ENCODE peak calls at places on chromosomes 2 and 18, in five cellular contexts. N, U, L, V and I are unnamed samples. For H3K9me3, the result is how much of the 10 kb centered on the place peaks cover.

GRCh38 chr2:114122861-114123391 is 233.0 kb downstream of the ACTR3 start:
- DNase-seq in V (no peak), N (no peak), U (no peak), L (no peak), I (no peak)

GRCh38 chr18:38422216-38422615 is 856.6 kb upstream of the CELF4 start:
- DNase-seq in L (no peak), U (no peak), V (no peak), N (no peak), I (no peak)

GRCh38 chr18:26482567-26482966 is 65.8 kb downstream of the KCTD1 start:
- DNase-seq in V (no peak), U (no peak), N (no peak), L (peak), I (no peak)

GRCh38 chr18:7305416-7305815 is 74.5 kb downstream of the LRRC30 start:
- DNase-seq in U (no peak), V (no peak), L (no peak), N (no peak), I (no peak)

GRCh38 chr2:188449570-188449969 is 157.9 kb downstream of the GULP1 start:
- DNase-seq in V (no peak), N (no peak), U (no peak), L (no peak), I (no peak)

GRCh38 chr2:106129150-106129549 is 65.0 kb downstream of the UXS1 start:
- DNase-seq in U (no peak), N (no peak), L (no peak), V (no peak), I (no peak)

GRCh38 chr2:64807417-64807816 is 153.7 kb upstream of the SERTAD2 start:
- DNase-seq in U (peak), V (no peak), N (no peak), L (peak), I (no peak)

GRCh38 chr2:40251146-40251545 is 200.7 kb downstream of the SLC8A1 start:
- DNase-seq in V (no peak), L (peak), N (no peak), U (no peak), I (no peak)

GRCh38 chr2:36485521-36485920 is 112.4 kb downstream of the FEZ2 start:
- DNase-seq in U (no peak), L (peak), V (peak), N (no peak), I (no peak)

GRCh38 chr2:208179028-208179609 is 10.7 kb downstream of the C2orf80 start:
- DNase-seq in N (no peak), U (peak), V (no peak), L (no peak), I (no peak)

GRCh38 chr2:28389399-28390240 is 3.0 kb upstream of the FOSL2 start:
- DNase-seq in L (no peak), V (no peak), U (no peak), N (no peak), I (no peak)

GRCh38 chr2:33317369-33318015 is 159.0 kb upstream of the RASGRP3 start:
- DNase-seq in L (no peak), V (no peak), N (no peak), U (no peak), I (no peak)

GRCh38 chr2:50491541-50492114 is 540.3 kb downstream of the NRXN1 start:
- DNase-seq in N (no peak), L (peak), U (no peak), V (no peak), I (no peak)

GRCh38 chr18:69787825-69788547 is 159.7 kb downstream of the CD226 start:
- DNase-seq in N (no peak), L (peak), U (peak), V (no peak), I (no peak)

GRCh38 chr2:8525582-8526402 is 156.1 kb upstream of the ID2 start:
- DNase-seq in U (peak), L (peak), V (peak), N (no peak), I (no peak)

GRCh38 chr2:202965810-202966454 is 48.7 kb upstream of the NBEAL1 start:
- DNase-seq in L (peak), V (peak), N (no peak), U (peak), I (no peak)

GRCh38 chr2:128298286-128298685 is 20.4 kb downstream of the HS6ST1 start:
- DNase-seq in N (no peak), U (no peak), L (no peak), V (no peak), I (no peak)
- H3K27ac ChIP-seq in N (no peak), U (no peak), L (no peak), V (no peak), I (no peak)

GRCh38 chr18:72273025-72273424 is 271.1 kb downstream of the CBLN2 start:
- DNase-seq in U (no peak), L (no peak), N (no peak), V (no peak), I (no peak)
- H3K9me3 ChIP-seq in U (under half), L (under half), N (under half), V (under half), I (under half)

DNA sequence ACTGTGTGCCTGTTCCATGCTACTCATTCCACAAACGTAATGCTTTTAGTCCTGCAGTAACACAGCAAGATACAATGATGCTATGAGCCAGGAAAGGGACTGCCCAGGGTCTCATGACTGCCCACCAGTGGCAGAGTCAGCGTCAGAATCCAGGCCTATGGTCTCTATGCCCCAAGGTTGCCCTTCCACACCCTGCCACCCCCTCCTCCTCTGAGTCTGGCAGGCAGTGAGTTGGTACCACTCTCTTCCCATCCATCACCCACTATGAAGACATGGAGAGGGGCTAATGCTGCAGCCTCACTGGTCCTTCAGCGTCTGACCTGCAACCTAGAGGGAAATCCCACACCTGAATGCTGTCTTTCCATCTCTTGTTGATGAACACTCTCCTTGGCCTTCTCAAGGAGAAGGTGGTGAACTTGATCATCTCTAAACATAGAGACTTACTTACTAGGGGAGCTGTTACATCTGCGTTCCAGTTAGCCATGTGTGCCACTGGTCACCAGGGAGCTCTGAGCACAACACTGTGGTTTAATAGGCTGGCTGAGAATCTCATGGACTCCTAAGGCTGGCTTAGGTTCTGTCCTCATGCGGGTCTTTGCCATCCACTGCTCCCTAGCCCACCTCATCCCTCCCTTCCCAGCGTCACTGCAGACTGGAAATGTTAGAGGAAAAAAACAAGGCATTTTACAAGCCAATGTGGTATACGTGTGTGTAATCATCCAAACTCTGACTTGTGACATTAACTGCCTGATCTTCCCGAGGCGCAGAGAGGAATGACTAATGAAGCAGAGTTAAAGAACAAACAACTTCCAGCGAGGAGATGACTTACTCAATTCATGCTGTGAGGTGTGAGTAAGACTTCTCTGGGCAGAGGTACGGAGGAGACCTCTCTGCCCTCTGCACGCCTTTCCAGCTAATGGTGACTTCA is 28.8 kb downstream of the STEAP3 start:
- DNase-seq in L (peak), U (no peak), V (no peak), N (no peak), I (no peak)
- H3K27ac ChIP-seq in L (peak), U (no peak), V (no peak), N (no peak), I (no peak)

DNA sequence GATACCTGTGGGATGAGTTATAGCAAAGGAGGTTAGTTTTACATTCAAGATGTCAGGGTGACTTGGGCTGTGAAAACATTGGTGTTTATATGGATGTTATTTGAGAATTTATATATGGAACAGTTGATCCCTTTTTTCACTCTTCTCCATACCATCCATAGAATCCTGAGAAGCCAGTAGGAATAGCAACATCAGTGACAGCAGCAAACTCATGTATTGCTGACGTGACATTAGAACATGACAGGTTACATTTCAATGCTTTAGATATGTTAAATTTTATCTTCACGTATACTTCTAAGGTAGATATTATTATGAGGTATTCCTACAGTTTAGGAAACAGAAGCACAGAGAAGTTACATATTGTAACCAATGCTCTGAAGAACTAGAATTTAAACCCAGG is 745.2 kb upstream of the GCFC2 start:
- DNase-seq in L (no peak), V (no peak), N (no peak), U (no peak), I (no peak)
- H3K9me3 ChIP-seq in L (under half), V (under half), N (under half), U (under half), I (under half)

DNA sequence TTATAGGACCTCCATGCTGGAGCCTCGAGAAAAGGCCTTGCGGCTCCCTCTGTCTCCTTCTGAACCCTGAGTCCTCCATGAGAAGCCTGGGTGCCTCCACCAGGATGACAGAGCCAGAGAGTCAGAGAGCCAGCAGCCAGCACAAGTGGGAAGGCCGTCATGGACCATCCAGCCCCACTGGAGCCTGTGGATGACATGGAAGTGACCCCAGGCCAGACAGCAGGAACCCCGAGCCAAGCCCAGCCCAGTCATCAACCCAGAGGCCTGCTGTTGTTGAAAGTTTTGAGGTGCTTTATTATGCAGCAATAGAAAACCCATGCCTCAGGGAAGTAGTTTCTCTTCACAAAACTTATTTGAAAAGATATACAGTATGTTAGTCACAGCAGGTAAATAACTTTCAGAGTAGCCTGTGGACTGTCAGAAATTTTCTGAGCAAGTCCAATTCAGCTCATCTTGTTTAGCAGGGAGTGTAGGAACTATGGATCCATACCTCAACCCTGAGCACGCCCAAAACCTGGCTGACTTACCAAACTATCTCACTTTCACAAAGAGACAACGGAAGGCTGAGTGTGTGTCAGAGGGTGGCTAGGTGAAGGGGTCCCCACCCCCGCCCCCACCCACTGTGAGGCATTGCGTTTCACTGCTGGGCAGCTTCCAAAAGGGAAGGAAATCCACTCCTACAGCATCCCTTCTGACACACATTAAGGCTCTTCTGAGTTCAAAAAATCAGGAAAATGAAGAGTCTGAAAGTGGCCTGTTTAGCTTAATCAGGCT is 79.9 kb upstream of the NDUFV2 start:
- DNase-seq in U (no peak), N (no peak), V (no peak), L (peak), I (no peak)
- H3K27ac ChIP-seq in U (no peak), N (no peak), V (peak), L (peak), I (no peak)

DNA sequence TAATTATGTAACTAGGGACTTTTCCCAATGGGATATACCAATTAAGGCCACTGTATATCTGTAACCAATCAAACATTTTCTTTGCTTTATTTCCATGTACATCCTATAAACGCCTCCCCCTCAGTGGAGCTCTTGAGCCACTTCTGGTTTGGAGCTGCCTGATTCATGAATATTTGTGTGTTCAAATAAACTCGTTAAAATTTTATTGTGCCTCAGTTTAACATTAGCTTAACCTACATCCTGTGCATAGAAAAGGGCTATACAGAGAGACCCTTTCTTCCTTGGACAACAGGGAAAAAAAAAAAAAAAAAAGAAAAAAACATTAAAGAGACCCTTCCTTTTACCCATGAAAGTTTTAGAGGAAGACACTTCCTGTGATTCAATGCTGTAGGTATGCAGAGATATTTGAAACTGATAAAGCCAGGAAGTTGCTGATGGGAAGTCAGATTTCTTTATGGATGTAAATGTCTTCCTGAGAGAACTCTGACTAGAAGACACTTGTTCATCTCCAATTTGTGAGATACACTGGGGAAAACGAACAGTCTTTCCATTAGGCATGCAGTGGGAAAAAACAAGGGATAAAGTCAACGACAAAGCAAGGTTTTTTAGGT is 614.6 kb upstream of the SOX11 start:
- DNase-seq in N (no peak), U (no peak), L (peak), V (no peak), I (no peak)
- H3K9me3 ChIP-seq in N (under half), U (under half), L (under half), V (under half), I (under half)

DNA sequence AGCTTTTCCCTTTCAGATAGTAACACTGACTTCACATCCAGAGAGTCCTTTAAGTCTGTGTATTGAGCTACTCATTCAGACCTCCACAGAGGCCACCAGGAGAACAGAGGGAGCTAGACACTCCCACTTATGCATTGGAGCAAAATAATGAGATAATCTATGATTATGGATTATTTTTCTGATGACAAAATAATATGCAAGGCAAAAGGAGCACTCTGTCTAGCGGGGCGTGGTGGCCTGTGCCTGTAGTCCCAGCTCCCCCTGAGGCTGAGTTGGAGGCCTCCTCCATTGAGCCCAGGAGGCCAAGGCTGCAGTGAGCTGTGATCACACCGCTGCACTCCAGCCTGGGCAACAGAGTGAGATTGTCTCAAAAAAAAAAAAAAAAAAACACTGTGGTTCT is 1.7 kb upstream of the ROCK2 start:
- DNase-seq in N (no peak), V (no peak), U (no peak), L (no peak), I (no peak)
- H3K27ac ChIP-seq in N (no peak), V (peak), U (peak), L (peak), I (peak)

GRCh38 chr2:174511580-174512260 is 24.9 kb upstream of the GPR155 start:
- DNase-seq in N (no peak), V (no peak), L (no peak), U (no peak), I (no peak)

GRCh38 chr2:174516495-174517378 is 29.9 kb upstream of the GPR155 start:
- DNase-seq in U (no peak), N (no peak), V (no peak), L (no peak), I (no peak)

GRCh38 chr2:174510583-174511189 is 23.9 kb upstream of the GPR155 start:
- DNase-seq in V (no peak), U (no peak), N (no peak), L (peak), I (no peak)

GRCh38 chr2:174512345-174512744 is 25.5 kb upstream of the GPR155 start:
- DNase-seq in U (no peak), N (no peak), L (no peak), V (no peak), I (no peak)
- H3K9me3 ChIP-seq in U (under half), N (under half), L (under half), V (under half), I (under half)